ENCODE peak calls at places on chromosomes 3 and 15, in seven cellular contexts. N is stimulated activated CD8-positive, alpha-beta memory T cell treated with anti-CD3 and anti-CD28 coated beads, Interleukin-15, amount 100 ng/mL, for 24 hours; X is NCI-H460; I is activated CD4-positive, alpha-beta T cell treated with anti-CD3 and anti-CD28 coated beads for 24 hours; E is activated naive CD8-positive, alpha-beta T cell treated with anti-CD3 and anti-CD28 coated beads, Interleukin-2, amount 50 U/mL, for 24 hours; P is stimulated activated effector memory CD8-positive, alpha-beta T cell treated with anti-CD3 and anti-CD28 coated beads, Interleukin-12 subunit alpha, Interleukin-12 subunit beta, amount 100 ng/mL, for 72 hours; J is activated gamma-delta T cell. F is an unnamed sample.

GRCh38 chr15:61517776-61518175 is 288.7 kb upstream of the RORA start:
- DNase-seq in N (no peak), X (no peak), I (no peak), E (no peak), P (no peak), J (no peak), F (no peak)

GRCh38 chr15:29821416-29822099 is 710 bp downstream of the TJP1 start:
- DNase-seq in N (peak), X (peak), I (no peak), E (peak), P (no peak), J (no peak), F (peak)

GRCh38 chr3:134054881-134055280 is 25.2 kb upstream of the SLCO2A1 start:
- DNase-seq in N (no peak), X (no peak), I (no peak), E (no peak), P (no peak), J (no peak), F (peak)

GRCh38 chr3:27630892-27631291 is 91.2 kb downstream of the EOMES start:
- DNase-seq in N (no peak), X (no peak), I (no peak), E (no peak), P (no peak), J (no peak), F (no peak)

GRCh38 chr3:105846809-105847208 is 22.0 kb downstream of the CBLB start:
- DNase-seq in N (no peak), X (no peak), I (no peak), E (no peak), P (no peak), J (no peak), F (no peak)

GRCh38 chr3:184780981-184781515 is 30.9 kb upstream of the VPS8 start:
- DNase-seq in N (no peak), X (no peak), I (no peak), E (no peak), P (no peak), J (no peak), F (peak)

GRCh38 chr3:55454611-55455010 is 32.5 kb downstream of the WNT5A start:
- DNase-seq in N (no peak), X (no peak), I (no peak), E (no peak), P (no peak), J (no peak), F (no peak)

GRCh38 chr3:68057637-68058320 is 403.4 kb upstream of the SUCLG2 start:
- DNase-seq in N (no peak), X (no peak), I (peak), E (peak), P (peak), J (no peak), F (no peak)

GRCh38 chr3:156409694-156410093 is 145.2 kb downstream of the SSR3 start:
- DNase-seq in N (no peak), X (no peak), I (no peak), E (no peak), P (no peak), J (no peak), F (no peak)

GRCh38 chr15:72847033-72847432 is 63.5 kb upstream of the ADPGK start:
- DNase-seq in N (no peak), X (no peak), I (no peak), E (no peak), P (no peak), J (no peak), F (no peak)

GRCh38 chr3:171055336-171056178 is 29.0 kb upstream of the SLC2A2 start:
- DNase-seq in N (no peak), X (peak), I (no peak), E (no peak), P (no peak), J (no peak), F (no peak)

GRCh38 chr3:20023663-20024417 is 11.8 kb upstream of the PP2D1 start:
- DNase-seq in N (no peak), X (no peak), I (no peak), E (no peak), P (no peak), J (no peak), F (no peak)

GRCh38 chr15:98440917-98441316 is 207.4 kb upstream of the IGF1R start:
- DNase-seq in N (no peak), X (no peak), I (no peak), E (no peak), P (no peak), J (no peak), F (no peak)

GRCh38 chr15:56243117-56243773 is 434 bp downstream of the RFX7 start:
- DNase-seq in N (peak), X (peak), I (peak), E (peak), P (peak), J (peak), F (peak)

GRCh38 chr3:81585937-81586336 is 175.5 kb downstream of the GBE1 start:
- DNase-seq in N (no peak), X (no peak), I (no peak), E (no peak), P (no peak), J (no peak), F (no peak)

GRCh38 chr15:73021139-73021621 is 31.1 kb upstream of the NEO1 start:
- DNase-seq in N (no peak), X (no peak), I (no peak), E (no peak), P (no peak), J (no peak), F (no peak)

GRCh38 chr3:15294914-15295313 is 37.5 kb downstream of the SH3BP5 start:
- DNase-seq in N (no peak), X (no peak), I (no peak), E (no peak), P (no peak), J (no peak), F (peak)

GRCh38 chr3:136149569-136150136 is 46.5 kb downstream of the MSL2 start:
- DNase-seq in N (no peak), X (no peak), I (no peak), E (no peak), P (no peak), J (no peak), F (no peak)

GRCh38 chr15:54150255-54150654 is 172.0 kb downstream of the UNC13C start:
- DNase-seq in N (no peak), X (no peak), I (no peak), E (no peak), P (no peak), J (no peak), F (no peak)

GRCh38 chr15:70501849-70502248 is 261.5 kb downstream of the UACA start:
- DNase-seq in N (no peak), X (no peak), I (no peak), E (no peak), P (no peak), J (no peak), F (no peak)

GRCh38 chr15:52678468-52679231 is 538 bp downstream of the ATOSA start:
- DNase-seq in N (peak), X (peak), I (peak), E (peak), P (peak), J (peak), F (peak)

GRCh38 chr15:75842722-75843617 is at the start of gene UBE2Q2:
- DNase-seq in N (peak), X (peak), I (peak), E (peak), P (peak), J (peak), F (peak)

GRCh38 chr15:87917480-87917879 is 339.1 kb downstream of the NTRK3 start:
- DNase-seq in N (no peak), X (no peak), I (no peak), E (no peak), P (no peak), J (no peak), F (no peak)

GRCh38 chr3:75242012-75242411 is 422.1 kb upstream of the FRG2C start:
- DNase-seq in N (no peak), X (no peak), I (no peak), E (no peak), P (no peak), J (no peak), F (no peak)

GRCh38 chr3:19947549-19948071 is 713 bp downstream of the RAB5A start:
- DNase-seq in N (peak), X (no peak), I (no peak), E (peak), P (no peak), J (no peak), F (peak)

GRCh38 chr3:156151824-156152428 is 31.5 kb downstream of the KCNAB1 start:
- DNase-seq in N (peak), X (peak), I (peak), E (peak), P (peak), J (no peak), F (no peak)

GRCh38 chr3:71916747-71917369 is 131.9 kb upstream of the PROK2 start:
- DNase-seq in N (no peak), X (no peak), I (no peak), E (no peak), P (no peak), J (no peak), F (no peak)

GRCh38 chr3:53721187-53721946 is 124.9 kb downstream of the CHDH start:
- DNase-seq in N (no peak), X (no peak), I (no peak), E (no peak), P (no peak), J (no peak), F (no peak)

GRCh38 chr3:181230258-181230657 is 240.7 kb upstream of the DNAJC19 start:
- DNase-seq in N (no peak), X (no peak), I (no peak), E (no peak), P (no peak), J (no peak), F (no peak)

GRCh38 chr3:40858364-40859115 is 333.8 kb downstream of the ZNF621 start:
- DNase-seq in N (no peak), X (no peak), I (no peak), E (no peak), P (no peak), J (no peak), F (no peak)

GRCh38 chr15:75061272-75061671 is 37.9 kb downstream of the PPCDC start:
- DNase-seq in N (no peak), X (no peak), I (no peak), E (no peak), P (no peak), J (no peak), F (no peak)

GRCh38 chr15:45228931-45229330 is 23.1 kb upstream of the SLC28A2 start:
- DNase-seq in N (no peak), X (no peak), I (no peak), E (no peak), P (no peak), J (no peak), F (no peak)

GRCh38 chr3:10941972-10942371 is 50.6 kb upstream of the SLC6A1 start:
- DNase-seq in N (peak), X (no peak), I (no peak), E (peak), P (peak), J (no peak), F (no peak)

GRCh38 chr3:181561130-181561529 is 150.6 kb upstream of the SOX2 start:
- DNase-seq in N (no peak), X (no peak), I (no peak), E (no peak), P (no peak), J (no peak), F (no peak)

GRCh38 chr3:116356056-116356455 is 89.2 kb downstream of the LSAMP start:
- DNase-seq in N (no peak), X (no peak), I (no peak), E (no peak), P (no peak), J (no peak), F (no peak)

GRCh38 chr3:122014741-122015140 is 7.3 kb downstream of the ILDR1 start:
- DNase-seq in N (no peak), X (no peak), I (no peak), E (no peak), P (no peak), J (no peak), F (no peak)

GRCh38 chr15:95825672-95826387 is 504.7 kb upstream of the NR2F2 start:
- DNase-seq in N (no peak), X (no peak), I (no peak), E (no peak), P (no peak), J (no peak), F (no peak)

GRCh38 chr3:46712191-46713047 is 5.2 kb downstream of the PRSS50 start:
- DNase-seq in N (no peak), X (no peak), I (no peak), E (no peak), P (no peak), J (no peak), F (no peak)

GRCh38 chr3:52119826-52120225 is 34.4 kb downstream of the POC1A start:
- DNase-seq in N (no peak), X (no peak), I (no peak), E (no peak), P (no peak), J (no peak), F (peak)